ENCODE peak calls at places on chromosome 1, in nine cellular contexts. One of them, this sample, is unnamed.

GRCh38 chr1:235278915-235279292 is 49.1 kb downstream of the ARID4B start:
- DNase-seq in A549: no peak
- DNase-seq in heart left ventricle: no peak
- DNase-seq in right lobe of liver: no peak
- DNase-seq in adrenal gland: no peak
- DNase-seq in H1: no peak
- DNase-seq in erythroblast: no peak
- DNase-seq in breast epithelium: no peak
- DNase-seq in body of pancreas: peak
- DNase-seq in this sample: no peak

GRCh38 chr1:11311816-11312755 is 39.1 kb downstream of the UBIAD1 start:
- DNase-seq in A549: no peak
- DNase-seq in heart left ventricle: peak
- DNase-seq in right lobe of liver: no peak
- DNase-seq in adrenal gland: no peak
- DNase-seq in H1: no peak
- DNase-seq in erythroblast: no peak
- DNase-seq in breast epithelium: no peak
- DNase-seq in body of pancreas: no peak
- DNase-seq in this sample: no peak

GRCh38 chr1:6197746-6198427 is 1.5 kb downstream of the RPL22 start:
- DNase-seq in A549: no peak
- DNase-seq in heart left ventricle: no peak
- DNase-seq in right lobe of liver: no peak
- DNase-seq in adrenal gland: no peak
- DNase-seq in H1: no peak
- DNase-seq in erythroblast: no peak
- DNase-seq in breast epithelium: no peak
- DNase-seq in body of pancreas: no peak
- DNase-seq in this sample: no peak

GRCh38 chr1:89757532-89757931 is 63.3 kb upstream of the LRRC8D start:
- DNase-seq in A549: no peak
- DNase-seq in heart left ventricle: peak
- DNase-seq in right lobe of liver: peak
- DNase-seq in adrenal gland: no peak
- DNase-seq in H1: no peak
- DNase-seq in erythroblast: no peak
- DNase-seq in breast epithelium: no peak
- DNase-seq in body of pancreas: no peak
- DNase-seq in this sample: no peak

GRCh38 chr1:101174722-101175121 is 62.1 kb upstream of the S1PR1 start:
- DNase-seq in A549: no peak
- DNase-seq in heart left ventricle: no peak
- DNase-seq in right lobe of liver: no peak
- DNase-seq in adrenal gland: no peak
- DNase-seq in H1: no peak
- DNase-seq in erythroblast: no peak
- DNase-seq in breast epithelium: no peak
- DNase-seq in body of pancreas: no peak
- DNase-seq in this sample: peak

GRCh38 chr1:212485895-212486590 is 53.3 kb downstream of the NENF start:
- DNase-seq in A549: peak
- DNase-seq in heart left ventricle: peak
- DNase-seq in right lobe of liver: no peak
- DNase-seq in adrenal gland: peak
- DNase-seq in H1: no peak
- DNase-seq in erythroblast: peak
- DNase-seq in breast epithelium: peak
- DNase-seq in body of pancreas: peak
- DNase-seq in this sample: peak

GRCh38 chr1:201531551-201532425 is 7.1 kb upstream of the NAV1 start:
- DNase-seq in A549: no peak
- DNase-seq in heart left ventricle: no peak
- DNase-seq in right lobe of liver: no peak
- DNase-seq in adrenal gland: peak
- DNase-seq in H1: no peak
- DNase-seq in erythroblast: no peak
- DNase-seq in breast epithelium: no peak
- DNase-seq in body of pancreas: peak
- DNase-seq in this sample: no peak

GRCh38 chr1:229410692-229411433 is 23.0 kb downstream of the ACTA1 start:
- DNase-seq in A549: peak
- DNase-seq in heart left ventricle: peak
- DNase-seq in right lobe of liver: no peak
- DNase-seq in adrenal gland: peak
- DNase-seq in H1: no peak
- DNase-seq in erythroblast: no peak
- DNase-seq in breast epithelium: no peak
- DNase-seq in body of pancreas: peak
- DNase-seq in this sample: peak

GRCh38 chr1:182740120-182740519 is 49.5 kb upstream of the NPL start:
- DNase-seq in A549: no peak
- DNase-seq in heart left ventricle: no peak
- DNase-seq in right lobe of liver: no peak
- DNase-seq in adrenal gland: no peak
- DNase-seq in H1: no peak
- DNase-seq in erythroblast: no peak
- DNase-seq in breast epithelium: no peak
- DNase-seq in body of pancreas: no peak
- DNase-seq in this sample: no peak

GRCh38 chr1:165895451-165895871 is 68.0 kb downstream of the UCK2 start:
- DNase-seq in A549: no peak
- DNase-seq in heart left ventricle: no peak
- DNase-seq in right lobe of liver: no peak
- DNase-seq in adrenal gland: no peak
- DNase-seq in H1: no peak
- DNase-seq in erythroblast: no peak
- DNase-seq in breast epithelium: no peak
- DNase-seq in body of pancreas: no peak
- DNase-seq in this sample: no peak

GRCh38 chr1:239293350-239294111 is 92.8 kb upstream of the CHRM3 start:
- DNase-seq in A549: no peak
- DNase-seq in heart left ventricle: no peak
- DNase-seq in right lobe of liver: no peak
- DNase-seq in adrenal gland: no peak
- DNase-seq in H1: no peak
- DNase-seq in erythroblast: no peak
- DNase-seq in breast epithelium: no peak
- DNase-seq in body of pancreas: no peak
- DNase-seq in this sample: no peak

GRCh38 chr1:46301406-46302090 is 1.9 kb downstream of the LRRC41 start:
- DNase-seq in A549: no peak
- DNase-seq in heart left ventricle: no peak
- DNase-seq in right lobe of liver: peak
- DNase-seq in adrenal gland: peak
- DNase-seq in H1: no peak
- DNase-seq in erythroblast: peak
- DNase-seq in breast epithelium: no peak
- DNase-seq in body of pancreas: no peak
- DNase-seq in this sample: no peak

GRCh38 chr1:46303038-46303871 is at the start of the genes LRRC41 and UQCRH:
- DNase-seq in A549: peak
- DNase-seq in heart left ventricle: peak
- DNase-seq in right lobe of liver: peak
- DNase-seq in adrenal gland: peak
- DNase-seq in H1: peak
- DNase-seq in erythroblast: peak
- DNase-seq in breast epithelium: peak
- DNase-seq in body of pancreas: peak
- DNase-seq in this sample: peak

GRCh38 chr1:46303872-46304326 is 401 bp downstream of the UQCRH start:
- DNase-seq in A549: no peak
- DNase-seq in heart left ventricle: no peak
- DNase-seq in right lobe of liver: no peak
- DNase-seq in adrenal gland: no peak
- DNase-seq in H1: no peak
- DNase-seq in erythroblast: no peak
- DNase-seq in breast epithelium: no peak
- DNase-seq in body of pancreas: no peak
- DNase-seq in this sample: no peak

GRCh38 chr1:46300673-46301405 is 2.6 kb downstream of the LRRC41 start:
- DNase-seq in A549: no peak
- DNase-seq in heart left ventricle: no peak
- DNase-seq in right lobe of liver: no peak
- DNase-seq in adrenal gland: no peak
- DNase-seq in H1: no peak
- DNase-seq in erythroblast: no peak
- DNase-seq in breast epithelium: peak
- DNase-seq in body of pancreas: peak
- DNase-seq in this sample: no peak

DNA sequence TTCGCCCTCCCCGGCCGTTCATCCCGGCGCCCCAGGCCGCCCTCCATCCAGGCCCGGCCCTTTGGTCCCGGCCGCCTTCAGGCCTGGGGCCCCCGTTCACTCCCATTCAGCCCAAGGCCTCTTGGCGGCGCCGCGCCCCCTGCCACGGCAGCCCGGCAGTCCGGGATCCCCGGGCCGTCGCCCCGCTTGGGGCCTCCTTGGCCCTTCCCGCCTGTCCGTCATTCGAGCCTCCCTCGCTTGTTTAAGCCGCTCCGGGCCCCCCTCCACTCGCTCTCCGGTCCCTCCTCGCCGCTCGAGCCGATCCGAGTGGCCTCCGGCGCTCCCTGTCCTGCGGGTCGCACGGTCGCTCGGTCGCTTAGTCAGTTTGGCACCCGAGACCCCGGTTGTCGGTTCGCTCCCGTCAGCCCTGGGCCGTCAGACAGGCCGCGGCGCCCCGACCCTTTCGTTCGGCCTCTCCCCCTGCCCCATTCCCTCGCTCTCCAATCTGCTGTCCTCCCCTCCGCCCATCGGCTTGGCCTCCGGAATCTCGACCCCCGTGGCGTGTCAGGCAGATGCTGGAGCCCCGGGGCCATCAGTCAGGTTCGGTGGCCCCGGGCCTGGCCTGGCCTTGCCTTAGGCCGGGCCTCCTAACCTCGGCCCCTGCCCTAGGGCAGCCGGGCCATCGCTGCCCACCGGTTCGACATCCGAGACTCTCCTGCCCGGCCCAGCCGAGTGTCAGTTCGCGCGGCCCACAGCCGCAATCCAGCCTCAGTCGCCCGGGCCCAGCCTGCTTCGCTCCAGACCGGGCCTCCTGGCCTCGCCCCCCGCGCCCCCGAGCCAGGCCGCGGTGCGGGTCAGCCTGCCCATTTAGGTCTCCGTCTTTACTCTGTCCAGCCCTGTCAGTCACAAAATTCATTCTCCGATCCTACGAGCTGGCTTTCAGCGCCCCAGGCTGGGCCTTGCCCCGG is 1.1 kb downstream of the LRRC41 start:
- DNase-seq in A549: no peak
- DNase-seq in heart left ventricle: peak
- DNase-seq in right lobe of liver: peak
- DNase-seq in adrenal gland: peak
- DNase-seq in H1: no peak
- DNase-seq in erythroblast: peak
- DNase-seq in breast epithelium: peak
- DNase-seq in body of pancreas: peak
- DNase-seq in this sample: no peak
- TF ChIP-seq POLR2A in A549: no peak
- TF ChIP-seq POLR2A in heart left ventricle: no peak
- TF ChIP-seq POLR2A in right lobe of liver: no peak
- TF ChIP-seq POLR2A in adrenal gland: no peak
- TF ChIP-seq POLR2A in H1: no peak
- TF ChIP-seq POLR2A in erythroblast: peak
- TF ChIP-seq POLR2A in breast epithelium: no peak
- TF ChIP-seq POLR2A in body of pancreas: peak
- TF ChIP-seq POLR2A in this sample: no peak

DNA sequence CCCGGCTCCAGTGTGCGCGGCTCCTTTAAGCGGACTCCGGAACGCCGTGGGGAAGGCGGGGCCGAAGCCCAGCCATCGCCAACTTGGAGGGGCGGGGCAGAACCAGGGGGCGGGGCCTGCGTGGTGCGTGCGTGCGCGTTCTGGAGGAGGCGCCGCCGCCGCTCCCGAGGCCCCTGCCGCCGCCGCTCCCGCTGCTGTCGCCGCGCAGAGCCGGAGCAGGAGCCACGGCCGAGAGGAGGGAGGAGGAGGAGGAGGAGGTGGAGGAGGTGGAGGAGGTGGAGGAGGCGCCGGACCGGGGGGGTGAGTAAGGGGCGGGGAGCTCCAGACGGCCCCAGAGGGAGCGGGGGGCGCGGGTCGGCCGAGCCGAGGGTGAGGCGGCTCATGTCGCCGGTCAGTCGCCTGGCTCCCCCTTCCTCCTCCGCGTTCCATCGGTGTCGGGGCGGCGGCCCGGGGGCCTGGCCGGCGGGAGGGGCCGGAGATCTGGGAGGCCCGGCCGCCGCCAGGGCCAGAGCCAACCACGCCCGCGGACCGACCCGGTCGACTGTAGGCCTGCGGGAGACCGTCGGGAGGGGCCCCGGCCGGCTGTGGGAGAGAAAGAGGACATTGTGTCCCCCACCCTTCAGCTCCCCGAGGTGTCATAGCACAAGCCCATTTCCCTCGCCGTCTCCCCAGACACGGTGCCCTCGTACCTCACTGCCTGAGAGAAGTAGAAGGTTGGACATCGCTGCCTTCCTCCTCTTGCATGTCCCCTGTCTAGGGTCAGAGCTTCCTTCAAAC is at the start of gene RAP1A:
- DNase-seq in A549: peak
- DNase-seq in heart left ventricle: peak
- DNase-seq in right lobe of liver: peak
- DNase-seq in adrenal gland: peak
- DNase-seq in H1: peak
- DNase-seq in erythroblast: peak
- DNase-seq in breast epithelium: peak
- DNase-seq in body of pancreas: peak
- DNase-seq in this sample: peak
- TF ChIP-seq POLR2A in A549: peak
- TF ChIP-seq POLR2A in heart left ventricle: peak
- TF ChIP-seq POLR2A in right lobe of liver: peak
- TF ChIP-seq POLR2A in adrenal gland: peak
- TF ChIP-seq POLR2A in H1: peak
- TF ChIP-seq POLR2A in erythroblast: peak
- TF ChIP-seq POLR2A in breast epithelium: peak
- TF ChIP-seq POLR2A in body of pancreas: peak
- TF ChIP-seq POLR2A in this sample: peak

GRCh38 chr1:54867717-54868057 is 19.3 kb downstream of the DHCR24 start:
- DNase-seq in A549: no peak
- DNase-seq in heart left ventricle: no peak
- DNase-seq in right lobe of liver: peak
- DNase-seq in adrenal gland: no peak
- DNase-seq in H1: no peak
- DNase-seq in erythroblast: no peak
- DNase-seq in breast epithelium: no peak
- DNase-seq in body of pancreas: no peak
- DNase-seq in this sample: no peak
- TF ChIP-seq POLR2A in A549: no peak
- TF ChIP-seq POLR2A in heart left ventricle: no peak
- TF ChIP-seq POLR2A in right lobe of liver: no peak
- TF ChIP-seq POLR2A in adrenal gland: no peak
- TF ChIP-seq POLR2A in H1: no peak
- TF ChIP-seq POLR2A in erythroblast: no peak
- TF ChIP-seq POLR2A in breast epithelium: no peak
- TF ChIP-seq POLR2A in body of pancreas: no peak
- TF ChIP-seq POLR2A in this sample: no peak

DNA sequence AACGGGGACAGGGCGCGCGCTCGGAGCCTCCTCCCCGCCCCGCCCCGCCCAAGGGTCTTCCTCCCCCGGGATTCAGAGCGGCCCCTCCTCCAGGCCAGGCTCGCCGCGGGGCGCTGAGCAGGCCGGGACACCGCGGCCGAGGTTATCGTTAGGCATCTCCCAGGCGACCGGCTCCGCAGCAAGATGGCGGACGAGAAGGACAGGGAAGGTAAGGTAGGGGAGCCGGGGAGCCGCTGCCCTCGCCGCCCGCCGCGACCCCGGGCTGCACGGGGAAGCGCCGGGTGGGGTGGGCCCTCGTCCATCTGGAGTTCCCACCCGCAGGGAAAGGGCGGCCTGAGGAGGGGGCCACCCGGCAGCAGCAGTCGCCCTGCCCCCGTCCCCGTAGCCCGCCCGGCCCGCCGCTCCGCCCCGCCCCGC is 105.9 kb upstream of the HNRNPU start:
- DNase-seq in A549: no peak
- DNase-seq in heart left ventricle: peak
- DNase-seq in right lobe of liver: no peak
- DNase-seq in adrenal gland: peak
- DNase-seq in H1: no peak
- DNase-seq in erythroblast: peak
- DNase-seq in breast epithelium: peak
- DNase-seq in body of pancreas: peak
- DNase-seq in this sample: peak
- TF ChIP-seq POLR2A in A549: peak
- TF ChIP-seq POLR2A in heart left ventricle: peak
- TF ChIP-seq POLR2A in right lobe of liver: no peak
- TF ChIP-seq POLR2A in adrenal gland: no peak
- TF ChIP-seq POLR2A in H1: peak
- TF ChIP-seq POLR2A in erythroblast: no peak
- TF ChIP-seq POLR2A in breast epithelium: no peak
- TF ChIP-seq POLR2A in body of pancreas: peak
- TF ChIP-seq POLR2A in this sample: peak

This sample was measured in H54.